ENCODE peak calls at places on chromosomes 11 and 22, in five cellular contexts. B is lower lobe of right lung, Y is mucosa of descending colon, R is K562, X is PC-3. M is an unnamed sample.

GRCh38 chr11:4054643-4055042 is 40.0 kb upstream of the RRM1 start:
- ATAC-seq in B (no peak), Y (no peak), R (no peak), X (no peak), M (no peak)

GRCh38 chr11:70297341-70297740 is 26.9 kb downstream of the PPFIA1 start:
- ATAC-seq in B (no peak), Y (no peak), R (no peak), X (peak; percentile 89), M (no peak)

GRCh38 chr11:94926271-94926625 is 47.1 kb downstream of the CWC15 start:
- ATAC-seq in B (peak; percentile 4), Y (no peak), R (no peak), X (no peak), M (no peak)

GRCh38 chr11:96207459-96208449 is 135.2 kb downstream of the MAML2 start:
- ATAC-seq in B (peak; percentile 59), Y (peak; percentile 93), R (no peak), X (peak; percentile 92), M (no peak)

GRCh38 chr11:72897506-72897905 is 83.3 kb downstream of the ATG16L2 start:
- ATAC-seq in B (no peak), Y (no peak), R (no peak), X (peak; percentile 99), M (no peak)

GRCh38 chr22:21849489-21849888 is 18.0 kb downstream of the MAPK1 start:
- ATAC-seq in B (peak; percentile 60), Y (no peak), R (peak; percentile 14), X (no peak), M (peak; percentile 34)

GRCh38 chr11:41010361-41011050 is 448.9 kb downstream of the LRRC4C start:
- ATAC-seq in B (no peak), Y (no peak), R (no peak), X (no peak), M (no peak)

GRCh38 chr22:29300807-29301601 is 5.4 kb upstream of the GAS2L1 start:
- ATAC-seq in B (no peak), Y (no peak), R (peak; percentile 10), X (peak; percentile 7), M (no peak)

GRCh38 chr11:82732348-82732733 is 1.3 kb downstream of the FAM181B start:
- ATAC-seq in B (no peak), Y (no peak), R (no peak), X (no peak), M (no peak)

GRCh38 chr11:12797996-12798395 is 123.8 kb downstream of the TEAD1 start:
- ATAC-seq in B (no peak), Y (no peak), R (no peak), X (no peak), M (no peak)

GRCh38 chr11:12799373-12799835 is 125.2 kb downstream of the TEAD1 start:
- ATAC-seq in B (no peak), Y (no peak), R (no peak), X (no peak), M (no peak)

GRCh38 chr11:12800032-12800671 is 125.9 kb downstream of the TEAD1 start:
- ATAC-seq in B (peak; percentile 83), Y (peak; percentile 70), R (peak; percentile 70), X (peak; percentile 69), M (no peak)

GRCh38 chr11:12801976-12802375 is 127.8 kb downstream of the TEAD1 start:
- ATAC-seq in B (no peak), Y (no peak), R (no peak), X (no peak), M (no peak)

GRCh38 chr11:12798609-12799011 is 124.4 kb downstream of the TEAD1 start:
- ATAC-seq in B (no peak), Y (peak; percentile 17), R (no peak), X (no peak), M (no peak)
- H3K4me1 ChIP-seq in B (peaks cover 44% of the 10 kb centered on the region), Y (peaks cover 33% of the 10 kb centered on the region), R (peaks cover 6% of the 10 kb centered on the region), X (peaks cover 55% of the 10 kb centered on the region), M (peaks cover 3% of the 10 kb centered on the region)

DNA sequence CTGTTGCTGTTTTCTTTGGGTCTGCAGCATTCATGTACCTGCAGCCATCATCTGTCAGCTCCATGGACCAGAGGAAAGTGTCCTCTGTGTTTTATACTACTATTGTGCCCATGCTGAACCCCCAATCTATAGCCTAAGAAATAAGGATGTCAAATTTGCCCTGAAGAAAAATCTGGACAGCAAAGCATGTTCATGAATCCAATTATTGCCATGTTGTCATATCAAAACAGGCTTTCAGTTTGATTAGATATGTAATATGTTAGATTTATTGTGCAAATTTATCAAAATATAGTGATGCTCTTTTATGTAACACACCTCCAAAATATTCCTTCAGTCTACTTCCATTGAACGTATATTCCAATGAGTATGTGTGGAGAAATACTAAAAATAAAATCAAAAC is 15.4 kb upstream of the OR8G1 start:
- ATAC-seq in B (no peak), Y (no peak), R (no peak), X (no peak), M (no peak)
- H3K9me3 ChIP-seq in B (no peaks in the 10 kb centered on the region), Y (no peaks in the 10 kb centered on the region), R (no peaks in the 10 kb centered on the region), X (no peaks in the 10 kb centered on the region), M (no peaks in the 10 kb centered on the region)

DNA sequence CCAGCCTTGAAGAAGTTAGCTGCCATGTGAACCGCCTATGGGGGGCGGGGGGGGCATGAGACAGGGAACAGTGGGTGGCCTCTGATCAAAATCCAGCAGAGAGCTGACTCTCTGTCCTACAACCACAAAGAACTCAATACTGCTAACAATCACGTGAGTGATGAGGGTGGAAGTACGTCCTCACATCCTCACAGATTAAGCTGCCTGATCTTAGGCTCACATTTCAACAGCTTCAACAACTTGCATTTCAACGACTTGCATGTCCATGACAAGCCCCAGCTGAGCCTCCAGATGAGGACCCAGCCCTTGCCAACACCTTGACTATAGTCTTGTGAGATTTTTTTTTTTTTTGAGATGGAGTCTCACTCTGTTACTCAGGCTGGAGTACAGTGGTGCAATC is 51.6 kb downstream of the CLMP start:
- ATAC-seq in B (no peak), Y (no peak), R (no peak), X (no peak), M (no peak)
- H3K4me1 ChIP-seq in B (no peaks in the 10 kb centered on the region), Y (no peaks in the 10 kb centered on the region), R (no peaks in the 10 kb centered on the region), X (peaks cover 28% of the 10 kb centered on the region), M (no peaks in the 10 kb centered on the region)

DNA sequence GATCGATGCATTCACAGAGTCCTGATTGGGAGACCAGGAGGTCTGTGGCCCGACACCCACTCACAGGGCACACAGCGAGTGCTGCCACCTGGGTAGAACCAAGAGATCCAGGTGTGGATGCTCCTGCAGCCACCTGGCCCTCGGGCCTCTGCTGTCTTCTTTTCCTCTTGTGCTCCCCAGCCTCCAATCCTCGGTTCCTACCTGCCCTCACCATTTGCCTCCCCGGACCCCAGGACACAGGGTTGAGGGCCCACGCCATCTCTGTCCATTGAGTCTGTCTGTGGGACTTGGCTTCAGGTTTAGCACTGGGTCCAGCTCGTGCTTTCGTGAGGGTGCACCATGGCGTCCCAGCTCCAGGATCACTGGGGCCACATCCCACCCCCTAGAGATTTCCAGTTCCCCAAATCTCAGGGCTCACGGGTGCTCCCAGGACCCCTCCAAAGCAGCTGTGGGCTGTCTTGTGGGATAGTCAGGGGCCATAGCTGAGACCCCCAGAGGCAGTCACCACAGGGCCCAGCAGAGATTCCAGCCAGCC is 591.1 kb downstream of the BRD1 start:
- ATAC-seq in B (no peak), Y (no peak), R (no peak), X (no peak), M (no peak)
- H3K9me3 ChIP-seq in B (no peaks in the 10 kb centered on the region), Y (no peaks in the 10 kb centered on the region), R (no peaks in the 10 kb centered on the region), X (no peaks in the 10 kb centered on the region), M (no peaks in the 10 kb centered on the region)

GRCh38 chr22:46006379-46007002 is 29.5 kb upstream of the WNT7B start:
- ATAC-seq in B (peak; percentile 89), Y (peak; percentile 86), R (peak; percentile 96), X (peak; percentile 63), M (peak; percentile 68)
- H3K4me1 ChIP-seq in B (peaks cover 50% of the 10 kb centered on the region), Y (peaks cover 11% of the 10 kb centered on the region), R (peaks cover 49% of the 10 kb centered on the region), X (peaks cover 50% of the 10 kb centered on the region), M (peaks cover 31% of the 10 kb centered on the region)

GRCh38 chr11:100671471-100671870 is 15.6 kb upstream of the ARHGAP42 start:
- ATAC-seq in B (no peak), Y (no peak), R (no peak), X (no peak), M (no peak)
- H3K9me3 ChIP-seq in B (no peaks in the 10 kb centered on the region), Y (no peaks in the 10 kb centered on the region), R (no peaks in the 10 kb centered on the region), X (no peaks in the 10 kb centered on the region), M (no peaks in the 10 kb centered on the region)

DNA sequence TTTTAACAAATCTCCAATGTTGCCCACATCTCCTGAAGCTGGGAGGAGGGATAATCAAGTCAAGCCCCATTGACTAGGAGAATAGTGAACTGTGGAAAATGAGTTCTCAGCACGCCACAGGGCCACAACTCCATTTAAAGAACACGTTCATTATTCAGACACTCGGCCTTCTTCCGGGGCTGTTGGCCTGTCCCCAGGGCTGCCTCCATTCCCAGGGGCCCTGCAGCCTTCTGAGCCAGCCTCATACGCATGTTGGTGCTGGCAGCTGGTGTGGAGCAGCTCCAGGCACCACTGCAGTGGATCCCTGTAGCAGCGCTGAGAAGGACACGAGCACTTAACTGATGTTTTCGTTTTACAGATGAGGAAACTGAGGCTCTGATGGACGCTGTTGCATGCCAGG is 87.5 kb upstream of the RCN1 start:
- ATAC-seq in B (no peak), Y (no peak), R (no peak), X (no peak), M (no peak)
- H3K4me1 ChIP-seq in B (no peaks in the 10 kb centered on the region), Y (no peaks in the 10 kb centered on the region), R (no peaks in the 10 kb centered on the region), X (peaks cover 15% of the 10 kb centered on the region), M (no peaks in the 10 kb centered on the region)

DNA sequence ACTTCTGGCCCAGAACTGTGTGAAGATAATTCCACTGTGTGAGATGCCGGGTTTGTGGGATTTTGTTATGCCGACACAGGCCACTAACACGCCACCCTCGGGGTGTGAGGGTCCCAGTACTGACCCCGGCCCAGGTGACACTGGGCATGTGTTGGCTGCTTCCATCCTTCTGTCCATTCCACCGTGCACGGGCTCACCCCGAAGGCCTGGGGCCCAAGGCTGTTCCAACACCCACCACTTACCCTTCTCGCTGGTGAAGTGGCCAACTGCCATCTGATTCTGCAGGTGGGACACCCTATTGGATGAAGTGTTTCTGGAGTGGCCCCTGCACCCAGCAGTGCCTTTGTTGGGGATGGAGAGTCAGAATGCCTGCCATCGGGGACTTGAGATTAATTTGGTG is 1307.5 kb downstream of the BRD1 start:
- ATAC-seq in B (no peak), Y (no peak), R (no peak), X (no peak), M (no peak)
- H3K9me3 ChIP-seq in B (no peaks in the 10 kb centered on the region), Y (no peaks in the 10 kb centered on the region), R (no peaks in the 10 kb centered on the region), X (no peaks in the 10 kb centered on the region), M (no peaks in the 10 kb centered on the region)

GRCh38 chr11:44740967-44741366 is 14.2 kb downstream of the TSPAN18 start:
- ATAC-seq in B (no peak), Y (no peak), R (no peak), X (no peak), M (no peak)

GRCh38 chr11:44737222-44737621 is 10.5 kb downstream of the TSPAN18 start:
- ATAC-seq in B (no peak), Y (no peak), R (no peak), X (no peak), M (no peak)

GRCh38 chr11:44734982-44735381 is 8.2 kb downstream of the TSPAN18 start:
- ATAC-seq in B (no peak), Y (no peak), R (no peak), X (no peak), M (no peak)

GRCh38 chr11:44738791-44739190 is 12.0 kb downstream of the TSPAN18 start:
- ATAC-seq in B (no peak), Y (no peak), R (no peak), X (no peak), M (no peak)

DNA sequence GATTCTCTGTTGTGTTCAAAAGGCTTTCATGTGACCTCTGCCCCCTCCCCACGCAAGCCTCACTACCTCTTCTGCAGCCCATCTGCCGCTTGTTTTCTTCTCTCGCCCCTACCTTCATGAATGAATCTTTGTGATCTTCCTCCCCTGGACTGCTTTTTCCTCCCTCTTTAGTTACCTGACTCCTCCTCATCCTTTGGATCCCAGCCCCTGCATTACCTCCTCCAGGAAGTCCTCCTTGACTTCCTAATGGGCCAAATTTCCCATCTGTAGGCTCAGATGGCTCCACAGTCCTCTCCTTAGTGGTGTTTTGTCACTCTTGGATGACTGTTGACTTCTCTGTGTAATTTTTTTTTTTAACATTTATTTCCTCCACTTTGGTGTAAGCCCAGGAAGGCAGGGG is 10.9 kb downstream of the TSPAN18 start:
- ATAC-seq in B (no peak), Y (no peak), R (no peak), X (no peak), M (no peak)
- H3K4me1 ChIP-seq in B (peaks cover 7% of the 10 kb centered on the region), Y (no peaks in the 10 kb centered on the region), R (no peaks in the 10 kb centered on the region), X (no peaks in the 10 kb centered on the region), M (peaks cover 80% of the 10 kb centered on the region)

M was measured in gastroesophageal sphincter.